ENCODE peak calls at places on chromosomes 12 and 14, in four cellular contexts. Z is H1, B is K562, S is GM12892. I is an unnamed sample.

GRCh38 chr12:11158885-11159444 is 12.0 kb upstream of the SMIM10L1 start:
- DNase-seq in Z (no peak), B (no peak), S (no peak), I (no peak)

GRCh38 chr12:117774986-117775775 is 193.6 kb downstream of the KSR2 start:
- DNase-seq in Z (no peak), B (no peak), S (no peak), I (no peak)

GRCh38 chr14:95507174-95507573 is 9.3 kb downstream of the SYNE3 start:
- DNase-seq in Z (no peak), B (peak; percentile 50), S (no peak), I (no peak)

GRCh38 chr14:78443834-78444233 is 273.7 kb downstream of the NRXN3 start:
- DNase-seq in Z (no peak), B (no peak), S (no peak), I (no peak)

GRCh38 chr12:6039894-6040601 is 84.4 kb downstream of the VWF start:
- DNase-seq in Z (no peak), B (peak; percentile 53), S (peak; percentile 43), I (peak; percentile 42)

GRCh38 chr12:107411792-107412535 is 273.6 kb upstream of the PWP1 start:
- DNase-seq in Z (no peak), B (no peak), S (no peak), I (no peak)

GRCh38 chr12:57449375-57449774 is 5.7 kb upstream of the INHBE start:
- DNase-seq in Z (no peak), B (no peak), S (no peak), I (no peak)

GRCh38 chr12:72053604-72054003 is 115.0 kb downstream of the TPH2 start:
- DNase-seq in Z (no peak), B (no peak), S (no peak), I (no peak)

GRCh38 chr14:51540364-51540763 is 111.3 kb upstream of the FRMD6 start:
- DNase-seq in Z (no peak), B (no peak), S (no peak), I (no peak)

GRCh38 chr12:130973906-130974305 is 20.2 kb downstream of the ADGRD1 start:
- DNase-seq in Z (no peak), B (no peak), S (no peak), I (no peak)

GRCh38 chr12:71780207-71780822 is 25.7 kb downstream of the RAB21 start:
- DNase-seq in Z (no peak), B (peak; percentile 27), S (no peak), I (no peak)

GRCh38 chr12:116233669-116234068 is 43.8 kb downstream of the MED13L start:
- DNase-seq in Z (no peak), B (no peak), S (no peak), I (no peak)

GRCh38 chr12:80268924-80269749 is 169.8 kb downstream of the OTOGL start:
- DNase-seq in Z (no peak), B (no peak), S (no peak), I (no peak)

GRCh38 chr12:94650143-94651056 is at the start of gene TMCC3:
- DNase-seq in Z (no peak), B (no peak), S (peak; percentile 64), I (peak; percentile 40)

GRCh38 chr14:99516156-99517045 is 35.2 kb downstream of the CCNK start:
- DNase-seq in Z (no peak), B (no peak), S (no peak), I (peak; percentile 9)

GRCh38 chr14:48563465-48563864 is 888.1 kb upstream of the MDGA2 start:
- DNase-seq in Z (no peak), B (no peak), S (no peak), I (no peak)

GRCh38 chr14:32606297-32606696 is 277.2 kb downstream of the AKAP6 start:
- DNase-seq in Z (no peak), B (no peak), S (no peak), I (no peak)

GRCh38 chr14:84482256-84483071 is 1047.5 kb upstream of the FLRT2 start:
- DNase-seq in Z (no peak), B (no peak), S (no peak), I (no peak)

DNA sequence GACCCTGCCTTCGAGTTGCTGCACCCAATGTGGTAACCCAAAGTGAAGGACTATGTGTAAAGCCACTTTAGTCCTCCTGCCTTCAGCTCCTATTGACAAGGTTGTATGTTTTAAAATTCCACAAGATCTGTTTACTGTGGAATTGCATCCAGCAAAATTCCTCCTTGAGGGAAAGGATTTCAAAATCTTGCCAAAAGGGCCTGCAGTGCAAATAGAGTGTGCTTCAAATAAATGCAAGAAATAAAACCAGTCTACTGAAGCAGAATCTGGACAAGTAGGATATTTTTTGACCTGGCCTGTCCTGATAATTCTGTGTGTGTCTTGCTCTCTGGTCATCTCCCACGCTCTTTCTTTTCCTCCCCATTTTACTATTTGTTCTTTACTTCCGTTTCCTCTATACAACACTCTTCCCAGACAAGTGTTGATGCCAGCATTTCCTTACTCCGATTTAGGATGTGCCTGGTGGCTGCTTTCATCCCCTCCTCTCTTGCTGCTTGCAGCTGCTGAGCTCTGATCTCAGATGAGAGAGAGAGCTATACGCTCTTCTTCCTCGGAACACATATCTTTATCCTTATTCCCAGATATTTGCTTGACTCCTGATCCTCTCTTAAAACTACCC is 115.9 kb downstream of the GPR135 start:
- DNase-seq in Z (no peak), B (no peak), S (no peak), I (no peak)
- TF ChIP-seq TAF1 in Z (no peak), B (no peak), S (no peak), I (no peak)

GRCh38 chr12:50110762-50111416 is 1.1 kb upstream of the COX14 start:
- DNase-seq in Z (no peak), B (no peak), S (no peak), I (no peak)
- TF ChIP-seq POLR2A in Z (no peak), B (no peak), S (no peak), I (no peak)

DNA sequence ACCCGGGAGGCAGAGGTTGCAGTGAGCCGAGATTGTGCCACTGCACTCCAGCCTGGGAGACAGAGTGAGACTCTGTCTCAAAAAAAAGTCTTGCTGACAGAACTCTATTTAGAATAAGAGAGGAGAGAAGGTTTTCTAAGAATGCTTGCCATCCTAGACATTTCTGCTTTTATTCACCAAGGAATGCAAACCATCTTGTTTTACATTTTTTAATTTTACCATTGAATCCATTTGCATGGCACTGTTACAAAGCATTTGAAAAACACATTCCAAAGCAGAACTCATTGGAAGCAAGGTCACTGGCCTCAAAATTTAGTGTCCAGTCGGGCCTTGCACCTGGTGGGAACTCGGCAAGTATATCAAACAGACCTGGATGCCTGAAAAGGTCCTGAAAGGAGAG is 44.2 kb upstream of the RASSF3 start:
- DNase-seq in Z (no peak), B (no peak), S (no peak), I (no peak)
- TF ChIP-seq TAF1 in Z (no peak), B (no peak), S (no peak), I (no peak)

GRCh38 chr14:72479471-72479931 is 414.4 kb downstream of the DPF3 start:
- DNase-seq in Z (no peak), B (no peak), S (no peak), I (no peak)
- TF ChIP-seq POLR2A in Z (no peak), B (no peak), S (no peak), I (no peak)